ENCODE peak calls at places on chromosomes 6 and 20, in ten cellular contexts. U, V, Z, S, Q, B, J, M, C and G are unnamed samples.

GRCh38 chr6:5684320-5684719 is 322.4 kb downstream of the NRN1 start:
- DNase-seq in M (no peak), Q (no peak), Z (no peak), C (peak; percentile 49), U (peak; percentile 70), B (no peak), J (no peak), V (peak; percentile 68), S (no peak), G (no peak)

GRCh38 chr6:123551939-123552707 is 84.6 kb downstream of the TRDN start:
- DNase-seq in U (no peak), B (no peak), J (no peak), S (no peak), C (peak; percentile 52), V (no peak), M (peak; percentile 2), Q (no peak), Z (no peak), G (no peak)

GRCh38 chr6:169079650-169080049 is 174.0 kb downstream of the THBS2 start:
- DNase-seq in Z (no peak), B (no peak), C (peak; percentile 41), J (no peak), U (no peak), S (no peak), M (no peak), V (no peak), Q (no peak), G (no peak)

GRCh38 chr6:3960754-3961361 is 111.7 kb downstream of the FAM50B start:
- DNase-seq in C (peak; percentile 66), S (no peak), Z (no peak), U (no peak), M (no peak), J (no peak), V (no peak), Q (no peak), B (no peak), G (no peak)

GRCh38 chr6:157148391-157149323 is 174.7 kb downstream of the TMEM242 start:
- DNase-seq in Z (peak; percentile 33), S (no peak), M (peak; percentile 95), V (peak; percentile 81), Q (no peak), U (peak; percentile 97), C (peak; percentile 97), B (peak; percentile 94), J (no peak), G (no peak)

GRCh38 chr6:45946352-45946751 is 69.3 kb downstream of the CLIC5 start:
- DNase-seq in S (no peak), M (peak; percentile 90), U (peak; percentile 92), V (no peak), B (no peak), Z (no peak), Q (no peak), J (no peak), C (peak; percentile 73), G (no peak)

GRCh38 chr20:40241944-40242343 is 447.1 kb downstream of the MAFB start:
- DNase-seq in M (no peak), V (no peak), J (no peak), Q (no peak), B (no peak), S (no peak), Z (no peak), U (no peak), C (no peak), G (no peak)

GRCh38 chr6:136511921-136512320 is 38.3 kb downstream of the MAP7 start:
- DNase-seq in S (no peak), V (no peak), M (no peak), Z (peak; percentile 70), B (no peak), C (peak; percentile 33), J (no peak), U (no peak), Q (no peak), G (no peak)

GRCh38 chr20:64056639-64056888 is 6.4 kb upstream of the TCEA2 start:
- DNase-seq in J (no peak), U (no peak), Q (no peak), C (no peak), V (no peak), S (no peak), M (no peak), Z (no peak), B (no peak), G (no peak)

GRCh38 chr20:64055893-64056638 is 6.6 kb upstream of the SOX18 start:
- DNase-seq in Q (peak; percentile 63), M (peak; percentile 81), B (no peak), S (peak; percentile 41), U (no peak), C (no peak), Z (no peak), J (no peak), V (no peak), G (no peak)

GRCh38 chr20:64056889-64057627 is 5.9 kb upstream of the TCEA2 start:
- DNase-seq in M (no peak), C (no peak), S (no peak), Z (no peak), Q (no peak), J (no peak), U (no peak), B (no peak), V (no peak), G (no peak)

GRCh38 chr20:64057628-64058498 is 5.1 kb upstream of the TCEA2 start:
- DNase-seq in M (peak; percentile 72), Z (peak; percentile 61), C (no peak), U (peak; percentile 48), Q (peak; percentile 90), S (peak; percentile 96), J (peak; percentile 86), B (peak; percentile 92), V (no peak), G (peak; percentile 75)

GRCh38 chr20:64058536-64058935 is 4.5 kb upstream of the TCEA2 start:
- DNase-seq in C (peak; percentile 76), S (peak; percentile 50), Q (no peak), U (no peak), B (no peak), Z (no peak), M (no peak), J (no peak), V (no peak), G (no peak)
- TF ChIP-seq CTCF in C (no peak), S (no peak), Q (no peak), U (no peak), B (no peak), Z (no peak), M (no peak), J (no peak), V (no peak), G (no peak)

GRCh38 chr6:87151786-87152527 is 3.4 kb upstream of the ZNF292 start:
- DNase-seq in J (peak; percentile 79), V (no peak), U (peak; percentile 41), Z (peak; percentile 47), C (peak; percentile 67), Q (peak; percentile 68), M (peak; percentile 76), B (peak; percentile 8), S (peak; percentile 56), G (peak; percentile 58)
- TF ChIP-seq CTCF in J (no peak), V (no peak), U (no peak), Z (no peak), C (no peak), Q (no peak), M (no peak), B (no peak), S (no peak), G (no peak)

DNA sequence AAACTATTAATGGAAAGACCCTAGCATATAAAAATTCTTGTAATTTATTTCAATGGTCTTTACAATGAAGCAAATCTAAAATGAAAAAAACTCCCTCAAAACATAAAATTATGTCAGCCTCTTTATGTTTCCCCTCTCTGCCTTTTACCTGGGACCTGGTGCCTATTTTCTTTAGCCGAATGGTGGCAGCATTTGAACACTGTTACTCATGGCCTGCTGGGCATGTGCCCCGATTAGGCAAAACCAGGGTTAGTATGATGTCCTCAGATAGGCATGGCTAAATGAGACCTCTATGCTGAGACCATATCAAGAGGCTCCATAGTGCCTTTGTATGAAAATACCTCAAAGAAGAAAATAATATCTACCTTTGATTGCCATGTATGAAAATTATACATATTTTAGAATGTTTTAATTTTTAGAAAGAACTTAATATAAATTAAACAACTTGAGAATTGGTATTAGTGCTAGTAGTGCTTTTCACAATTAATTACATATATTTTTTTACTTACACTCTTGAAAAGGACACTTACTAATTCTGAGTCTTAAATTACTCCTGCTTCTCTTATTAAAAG is 22.5 kb upstream of the C6orf58 start:
- DNase-seq in S (peak; percentile 54), J (no peak), Q (no peak), M (peak; percentile 59), U (peak; percentile 45), B (peak; percentile 55), V (no peak), C (peak; percentile 40), Z (peak; percentile 8), G (no peak)
- TF ChIP-seq CTCF in S (no peak), J (no peak), Q (peak; percentile 53), M (peak; percentile 61), U (peak; percentile 56), B (peak; percentile 70), V (peak; percentile 48), C (peak; percentile 58), Z (no peak), G (no peak)

GRCh38 chr6:104685871-104686549 is 173.7 kb downstream of the HACE1 start:
- DNase-seq in V (no peak), M (no peak), S (no peak), C (no peak), Z (no peak), Q (no peak), U (no peak), J (no peak), B (no peak), G (no peak)

GRCh38 chr6:104689551-104690205 is 170.0 kb downstream of the HACE1 start:
- DNase-seq in S (no peak), C (peak; percentile 49), V (peak; percentile 29), Z (no peak), Q (no peak), J (no peak), M (peak; percentile 22), B (no peak), U (peak; percentile 3), G (no peak)

GRCh38 chr6:104688283-104688969 is 171.3 kb downstream of the HACE1 start:
- DNase-seq in B (no peak), J (no peak), S (no peak), Z (no peak), Q (no peak), V (no peak), U (no peak), C (no peak), M (no peak), G (no peak)

GRCh38 chr6:104684911-104685415 is 174.8 kb downstream of the HACE1 start:
- DNase-seq in B (no peak), C (no peak), U (no peak), Z (no peak), M (no peak), J (no peak), Q (no peak), V (no peak), S (no peak), G (no peak)

DNA sequence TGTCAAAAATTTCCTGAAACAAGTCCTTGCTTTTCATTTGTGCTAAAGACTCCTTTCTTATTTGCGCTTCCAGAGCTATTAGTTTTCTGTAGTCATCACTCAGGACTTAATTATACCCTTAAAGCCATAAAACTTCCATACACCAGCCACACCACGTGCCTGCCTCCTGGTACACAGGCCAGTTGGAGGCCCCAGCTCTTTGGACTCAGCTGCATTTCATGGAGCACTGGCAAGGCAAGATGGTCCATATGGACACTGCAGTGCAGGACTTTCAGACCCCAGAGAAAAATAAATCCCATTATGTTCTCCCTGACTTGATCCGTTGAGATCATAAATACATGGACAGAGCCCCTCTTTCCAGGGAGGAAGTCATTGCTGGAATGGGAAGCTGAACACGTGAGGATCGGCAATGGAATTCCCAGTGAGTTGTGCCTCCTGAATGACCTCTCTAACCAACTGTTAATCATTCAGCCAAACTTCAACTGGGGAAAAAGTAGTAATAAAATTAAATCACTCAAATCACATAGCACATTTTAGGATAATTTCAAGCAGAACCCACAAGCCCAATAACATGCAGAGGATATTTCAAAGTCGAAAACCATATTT is 173.1 kb downstream of the HACE1 start:
- DNase-seq in J (no peak), C (no peak), V (no peak), U (no peak), M (no peak), B (no peak), Z (no peak), S (no peak), Q (no peak), G (no peak)
- TF ChIP-seq CTCF in J (no peak), C (no peak), V (no peak), U (no peak), M (no peak), B (no peak), Z (no peak), S (no peak), Q (no peak), G (no peak)